ENCODE peak calls at places on chromosomes 13 and 19, in four cellular contexts. I, Z, G and L are unnamed samples. For H3K4me1, the result is how much of the 10 kb centered on the place peaks cover.

GRCh38 chr13:44373247-44373600 is 400 bp upstream of the SERP2 start:
- DNase-seq in G (no peak), Z (no peak), I (no peak), L (no peak)

GRCh38 chr19:7993560-7993959 is 11.9 kb downstream of the ELAVL1 start:
- DNase-seq in G (no peak), I (no peak), Z (no peak), L (no peak)

GRCh38 chr13:48038763-48039162 is 1.2 kb downstream of the NUDT15 start:
- DNase-seq in Z (no peak), I (no peak), G (no peak), L (no peak)

GRCh38 chr19:15332311-15332996 is at the start of gene BRD4:
- DNase-seq in Z (peak), I (peak), G (peak), L (peak)

GRCh38 chr13:37149380-37149779 is 43.9 kb upstream of the CSNK1A1L start:
- DNase-seq in I (no peak), G (no peak), Z (no peak), L (no peak)

GRCh38 chr13:42924290-42924803 is 67.7 kb downstream of the EPSTI1 start:
- DNase-seq in Z (no peak), I (peak), G (no peak), L (no peak)

GRCh38 chr13:39353988-39354387 is 249.0 kb downstream of the LHFPL6 start:
- DNase-seq in Z (no peak), I (no peak), G (no peak), L (no peak)

GRCh38 chr19:12769689-12770088 is 5.7 kb downstream of the HOOK2 start:
- DNase-seq in I (no peak), Z (peak), G (peak), L (no peak)

GRCh38 chr13:45897562-45897961 is 46.0 kb upstream of the SIAH3 start:
- DNase-seq in Z (no peak), I (no peak), G (no peak), L (no peak)

GRCh38 chr19:16197188-16197621 is 506 bp upstream of the AP1M1 start:
- DNase-seq in I (no peak), G (no peak), Z (no peak), L (no peak)

GRCh38 chr13:98581971-98582702 is 5.2 kb upstream of the STK24 start:
- DNase-seq in G (no peak), Z (no peak), I (no peak), L (no peak)

GRCh38 chr13:73913043-73913740 is 221.0 kb downstream of the KLF12 start:
- DNase-seq in Z (no peak), G (no peak), I (no peak), L (no peak)

GRCh38 chr19:11346104-11346940 is at the start of the genes CCDC159 and TMEM205:
- DNase-seq in Z (peak), G (peak), I (peak), L (peak)

GRCh38 chr13:25630327-25630726 is 258.6 kb downstream of the ATP8A2 start:
- DNase-seq in I (no peak), Z (no peak), G (no peak), L (no peak)

GRCh38 chr13:53020764-53021332 is 7.8 kb upstream of the OLFM4 start:
- DNase-seq in Z (no peak), G (no peak), I (no peak), L (no peak)

GRCh38 chr13:53028637-53029121 is at the start of gene OLFM4:
- DNase-seq in I (no peak), Z (peak), G (no peak), L (no peak)

GRCh38 chr13:53018690-53019647 is 9.6 kb upstream of the OLFM4 start:
- DNase-seq in G (no peak), Z (no peak), I (no peak), L (no peak)

GRCh38 chr13:53028063-53028462 is 550 bp upstream of the OLFM4 start:
- DNase-seq in Z (no peak), I (no peak), G (no peak), L (no peak)

GRCh38 chr13:53023246-53023645 is 5.4 kb upstream of the OLFM4 start:
- DNase-seq in G (no peak), I (no peak), Z (no peak), L (no peak)
- TF ChIP-seq POLR2AphosphoS5 in G (no peak), I (no peak), Z (no peak), L (no peak)

DNA sequence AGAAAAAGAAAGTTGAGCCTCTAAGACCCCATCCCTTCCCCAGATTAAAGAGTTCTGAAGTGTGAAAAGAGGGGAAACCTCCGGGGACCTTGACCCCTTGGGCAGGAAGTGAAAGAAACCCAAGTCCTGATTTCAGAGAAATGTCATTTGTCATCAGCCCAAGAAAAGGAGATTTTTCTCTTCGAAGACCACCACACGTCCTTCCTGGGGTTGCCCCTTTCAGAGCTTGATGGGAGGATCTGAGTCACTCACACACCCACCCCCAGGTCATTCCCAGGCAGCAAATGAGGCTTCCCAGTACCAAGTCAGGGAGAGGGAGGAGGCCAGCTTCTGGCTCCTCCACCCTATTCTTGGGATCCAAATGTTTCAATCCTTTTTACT is 5.3 kb upstream of the KMT2B start:
- DNase-seq in G (no peak), Z (no peak), I (no peak), L (no peak)
- H3K4me1 ChIP-seq in G (under half), Z (under half), I (under half), L (under half)

GRCh38 chr19:49855676-49856573 is 5.0 kb downstream of the PTOV1 start:
- DNase-seq in G (no peak), I (no peak), Z (no peak), L (no peak)
- TF ChIP-seq POLR2A in G (no peak), I (no peak), Z (no peak), L (no peak)

GRCh38 chr13:110542311-110542796 is 19.2 kb downstream of the RAB20 start:
- DNase-seq in G (no peak), I (no peak), Z (no peak), L (no peak)
- TF ChIP-seq POLR2AphosphoS5 in G (no peak), I (no peak), Z (no peak), L (no peak)

GRCh38 chr13:28138012-28138755 is at the start of gene PAN3:
- DNase-seq in I (peak), G (peak), Z (peak), L (peak)
- H3K4me1 ChIP-seq in I (under half), G (under half), Z (under half), L (under half)

GRCh38 chr13:27619093-27619705 is 1.1 kb downstream of the LNX2 start:
- DNase-seq in Z (no peak), I (no peak), G (no peak), L (no peak)

GRCh38 chr13:27620377-27621115 is at the start of gene LNX2:
- DNase-seq in I (peak), Z (peak), G (peak), L (peak)

GRCh38 chr13:27619711-27620376 is 485 bp downstream of the LNX2 start:
- DNase-seq in I (peak), Z (peak), G (no peak), L (peak)

GRCh38 chr13:27621116-27621365 is 651 bp upstream of the POLR1D start:
- DNase-seq in Z (no peak), I (no peak), G (no peak), L (no peak)

DNA sequence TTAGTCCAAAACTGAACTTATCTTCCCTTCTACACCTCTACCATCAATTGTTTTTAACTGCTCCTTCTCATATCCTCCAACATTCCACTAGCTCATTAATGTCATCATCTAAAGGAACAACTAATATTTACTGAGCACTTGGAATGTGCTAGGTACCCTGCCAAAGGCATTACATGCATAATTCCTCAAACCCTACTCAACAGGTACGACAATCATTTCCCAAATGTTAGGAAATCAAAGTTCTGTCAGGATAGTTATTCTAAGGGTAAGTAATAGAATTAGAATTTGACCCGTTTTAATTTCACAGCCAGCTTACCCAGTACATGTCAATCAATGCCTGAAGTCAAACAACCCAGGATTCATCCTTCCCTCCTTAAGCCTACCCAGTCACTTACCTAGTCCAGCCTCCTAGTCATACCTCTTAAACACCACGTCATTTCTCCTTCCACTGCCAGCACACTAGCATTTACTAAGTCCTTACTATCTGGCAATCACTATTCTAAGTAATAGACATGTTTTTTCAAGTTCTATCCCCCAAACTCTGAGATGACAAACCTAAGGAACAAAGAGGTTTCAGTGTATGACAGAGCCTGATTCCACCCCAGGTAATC is 2.4 kb downstream of the LNX2 start:
- DNase-seq in G (peak), Z (no peak), I (peak), L (no peak)
- TF ChIP-seq POLR2A in G (no peak), Z (no peak), I (no peak), L (no peak)

DNA sequence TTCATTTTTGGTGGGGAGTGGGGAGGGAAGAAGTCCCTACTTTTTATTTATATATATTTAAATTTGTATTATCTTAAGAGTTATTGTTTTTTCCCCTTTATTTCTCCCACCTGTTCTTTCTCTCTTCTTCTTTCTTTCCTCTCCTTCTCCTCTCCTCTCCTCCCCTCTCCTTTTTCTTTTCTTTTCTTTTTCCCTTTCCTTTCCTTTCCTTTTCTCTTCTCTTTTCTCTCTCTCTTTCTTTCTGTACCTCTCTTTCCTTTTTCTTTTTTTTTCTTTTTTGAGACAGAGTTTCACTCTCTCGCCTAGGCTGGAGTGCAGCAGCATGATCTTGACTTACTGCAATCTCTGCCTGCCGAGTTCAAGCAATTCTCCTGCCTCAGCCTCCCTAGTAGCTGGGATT is 1.9 kb downstream of the BCKDHA start:
- DNase-seq in I (no peak), G (no peak), Z (no peak), L (no peak)
- TF ChIP-seq POLR2AphosphoS5 in I (no peak), G (no peak), Z (no peak), L (no peak)

GRCh38 chr19:39332293-39332692 is 3.5 kb downstream of the GMFG start:
- DNase-seq in Z (no peak), I (no peak), G (no peak), L (no peak)
- H3K4me1 ChIP-seq in Z (under half), I (under half), G (under half), L (under half)

GRCh38 chr19:3404324-3405260 is 38.2 kb downstream of the NFIC start:
- DNase-seq in Z (peak), G (peak), I (peak), L (peak)
- TF ChIP-seq POLR2A in Z (peak), G (no peak), I (peak), L (peak)

GRCh38 chr19:30909216-30909615 is 440.0 kb downstream of the TSHZ3 start:
- DNase-seq in Z (no peak), G (no peak), I (no peak), L (no peak)
- TF ChIP-seq POLR2AphosphoS5 in Z (no peak), G (no peak), I (no peak), L (no peak)